ENCODE peak calls at places on chromosome 13, in five cellular contexts. E, I, S, T and P are unnamed samples.

GRCh38 chr13:41694902-41695301 is 237.6 kb downstream of the RGCC start:
- DNase-seq in I (no peak), E (no peak), S (no peak), T (no peak), P (peak; percentile 96)

GRCh38 chr13:44854264-44855060 is 134.8 kb downstream of the NUFIP1 start:
- DNase-seq in S (no peak), T (no peak), I (no peak), E (no peak), P (no peak)

GRCh38 chr13:37065893-37066526 is 6.5 kb upstream of the SUPT20H start:
- DNase-seq in E (peak; percentile 45), I (no peak), S (no peak), T (no peak), P (no peak)

GRCh38 chr13:89490661-89491060 is 1819.5 kb downstream of the SLITRK5 start:
- DNase-seq in E (no peak), S (no peak), T (no peak), I (no peak), P (peak; percentile 48)

GRCh38 chr13:23467048-23467931 is 33.8 kb upstream of the SACS start:
- DNase-seq in I (no peak), T (no peak), E (no peak), S (no peak), P (peak; percentile 9)

GRCh38 chr13:23381877-23382276 is 51.6 kb downstream of the SACS start:
- DNase-seq in I (no peak), T (no peak), E (no peak), S (no peak), P (no peak)

GRCh38 chr13:99125335-99125915 is 75.2 kb upstream of the UBAC2 start:
- DNase-seq in E (no peak), T (no peak), S (no peak), I (no peak), P (no peak)

GRCh38 chr13:34864650-34865049 is 77.4 kb upstream of the NBEA start:
- DNase-seq in S (no peak), E (no peak), T (no peak), I (no peak), P (no peak)

GRCh38 chr13:95298971-95299627 is 2.2 kb downstream of the ABCC4 start:
- DNase-seq in S (no peak), I (no peak), E (no peak), T (no peak), P (peak; percentile 77)

GRCh38 chr13:39493966-39494365 is 109.0 kb downstream of the LHFPL6 start:
- DNase-seq in T (no peak), S (no peak), E (peak; percentile 49), I (no peak), P (no peak)

GRCh38 chr13:49927755-49928154 is 8.4 kb downstream of the SPRYD7 start:
- DNase-seq in T (no peak), I (no peak), E (no peak), S (no peak), P (peak; percentile 6)

GRCh38 chr13:21970918-21971317 is 300.0 kb downstream of the FGF9 start:
- DNase-seq in E (no peak), I (no peak), S (no peak), T (no peak), P (no peak)

GRCh38 chr13:42876270-42876714 is 94.9 kb downstream of the FAM216B start:
- DNase-seq in T (no peak), I (peak; percentile 33), S (no peak), E (peak; percentile 51), P (no peak)

GRCh38 chr13:38957794-38958592 is 32.6 kb downstream of the STOML3 start:
- DNase-seq in I (no peak), E (no peak), T (no peak), S (no peak), P (no peak)

GRCh38 chr13:51562011-51562671 is 22.1 kb upstream of the WDFY2 start:
- DNase-seq in E (no peak), T (no peak), S (no peak), I (no peak), P (no peak)

GRCh38 chr13:80841346-80841882 is 500.5 kb upstream of the SPRY2 start:
- DNase-seq in T (no peak), E (no peak), I (no peak), S (no peak), P (no peak)

GRCh38 chr13:24688901-24689300 is 8.7 kb downstream of the ATP12A start:
- DNase-seq in S (no peak), I (no peak), T (no peak), E (no peak), P (no peak)

GRCh38 chr13:23433171-23434153 is at the start of gene SACS:
- DNase-seq in E (peak; percentile 86), T (no peak), I (peak; percentile 21), S (peak; percentile 84), P (peak; percentile 49)

GRCh38 chr13:100089633-100090032 is 740 bp downstream of the PCCA start:
- DNase-seq in T (no peak), I (no peak), S (no peak), E (no peak), P (peak; percentile 35)

GRCh38 chr13:20053016-20053415 is 94.5 kb downstream of the ZMYM2 start:
- DNase-seq in I (no peak), S (no peak), E (no peak), T (no peak), P (no peak)

GRCh38 chr13:98411617-98412310 is 165.1 kb downstream of the STK24 start:
- DNase-seq in S (no peak), I (no peak), T (peak; percentile 13), E (no peak), P (no peak)

GRCh38 chr13:31322025-31322424 is 122.2 kb downstream of the B3GLCT start:
- DNase-seq in T (peak; percentile 42), E (no peak), I (no peak), S (no peak), P (peak; percentile 11)

GRCh38 chr13:98372886-98373285 is 195.8 kb upstream of the RNF113B start:
- DNase-seq in I (no peak), T (no peak), E (no peak), S (no peak), P (peak; percentile 79)

GRCh38 chr13:22092791-22093545 is 422.1 kb downstream of the FGF9 start:
- DNase-seq in S (no peak), T (peak; percentile 67), I (no peak), E (no peak), P (peak; percentile 39)

GRCh38 chr13:46831588-46832194 is 34.7 kb upstream of the ESD start:
- DNase-seq in T (peak; percentile 65), E (no peak), I (no peak), S (peak; percentile 52), P (peak; percentile 68)

GRCh38 chr13:44373601-44374347 is at the start of gene SERP2:
- DNase-seq in S (peak; percentile 41), E (peak; percentile 90), I (peak; percentile 49), T (no peak), P (no peak)

GRCh38 chr13:32581177-32581786 is 5.0 kb upstream of the PDS5B start:
- DNase-seq in E (no peak), T (no peak), S (no peak), I (no peak), P (peak; percentile 35)

DNA sequence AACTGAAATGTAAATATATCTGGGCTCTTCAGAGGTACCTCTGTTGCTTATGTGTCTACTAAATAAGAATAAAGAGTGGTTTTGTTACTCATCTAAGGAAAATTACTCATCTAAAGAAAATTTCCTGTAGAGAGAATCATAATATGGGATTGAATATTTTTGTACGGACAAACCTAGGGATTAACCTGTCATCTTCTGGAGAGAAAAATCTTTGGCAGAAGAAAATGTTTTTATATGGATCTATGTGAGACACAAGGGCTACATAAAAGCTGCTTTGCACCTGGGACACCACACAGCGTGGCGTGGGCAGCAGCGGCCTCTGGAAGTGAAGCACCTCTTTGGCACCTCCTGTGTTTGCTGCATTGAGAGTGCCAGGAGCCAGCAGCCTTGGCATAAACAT is 242.9 kb upstream of the DACH1 start:
- DNase-seq in S (no peak), E (no peak), I (no peak), T (no peak), P (no peak)
- H2AK5ac ChIP-seq in S (no peak overlapping the region), E (no peak overlapping the region), I (no peak overlapping the region), T (no peak overlapping the region), P (no peak overlapping the region)

DNA sequence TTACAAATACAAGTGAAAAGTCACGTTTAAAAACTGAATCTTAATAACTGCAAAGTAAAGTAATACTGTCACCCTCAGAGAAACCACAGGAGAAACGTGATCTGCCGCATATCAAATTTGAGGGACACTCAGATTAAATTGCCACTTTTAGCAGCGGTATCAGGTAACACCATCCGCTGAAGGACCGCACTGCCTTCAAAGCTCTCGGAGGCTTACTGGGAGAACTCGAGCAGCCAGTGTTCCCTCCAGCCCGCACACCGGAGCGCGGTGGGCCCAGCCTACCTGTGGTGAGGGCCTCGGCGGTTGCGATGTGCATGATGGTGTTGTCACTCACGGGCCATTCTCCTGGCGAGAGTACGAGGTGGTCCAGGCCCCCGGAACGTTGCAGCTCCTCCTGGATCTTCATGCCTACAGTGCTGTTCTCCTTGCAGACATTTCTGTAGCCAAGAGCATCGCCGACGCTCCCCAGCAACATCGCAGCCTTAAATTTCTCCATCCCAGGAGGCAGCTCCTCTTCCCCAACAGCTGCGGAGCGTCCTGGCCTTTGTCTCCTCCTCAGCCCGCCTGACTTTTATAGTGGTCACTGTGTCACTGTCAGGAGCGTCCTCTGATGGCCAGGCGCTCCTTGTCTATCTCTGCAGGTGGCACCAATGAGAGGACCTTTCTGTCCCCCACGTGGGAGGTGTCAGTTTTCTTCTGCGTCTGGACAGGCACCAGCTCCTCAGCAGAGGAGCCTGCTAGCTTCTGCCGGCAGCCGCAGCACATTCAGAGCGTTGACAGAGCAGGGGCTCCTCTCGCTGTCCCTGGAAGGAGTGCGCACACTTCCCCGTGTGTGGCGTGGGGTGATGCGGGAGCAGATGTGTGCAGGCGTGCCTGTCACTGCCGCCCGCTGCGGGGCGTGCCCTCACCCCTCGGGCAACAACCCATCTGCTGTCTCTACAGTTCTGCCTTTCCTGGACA is at the start of gene ADPRHL1:
- DNase-seq in E (no peak), I (no peak), S (peak; percentile 15), T (no peak), P (no peak)
- H2BK12ac ChIP-seq in E (no peak within 1 kb of the TSS), I (no peak within 1 kb of the TSS), S (no peak within 1 kb of the TSS), T (no peak within 1 kb of the TSS), P (no peak within 1 kb of the TSS)

DNA sequence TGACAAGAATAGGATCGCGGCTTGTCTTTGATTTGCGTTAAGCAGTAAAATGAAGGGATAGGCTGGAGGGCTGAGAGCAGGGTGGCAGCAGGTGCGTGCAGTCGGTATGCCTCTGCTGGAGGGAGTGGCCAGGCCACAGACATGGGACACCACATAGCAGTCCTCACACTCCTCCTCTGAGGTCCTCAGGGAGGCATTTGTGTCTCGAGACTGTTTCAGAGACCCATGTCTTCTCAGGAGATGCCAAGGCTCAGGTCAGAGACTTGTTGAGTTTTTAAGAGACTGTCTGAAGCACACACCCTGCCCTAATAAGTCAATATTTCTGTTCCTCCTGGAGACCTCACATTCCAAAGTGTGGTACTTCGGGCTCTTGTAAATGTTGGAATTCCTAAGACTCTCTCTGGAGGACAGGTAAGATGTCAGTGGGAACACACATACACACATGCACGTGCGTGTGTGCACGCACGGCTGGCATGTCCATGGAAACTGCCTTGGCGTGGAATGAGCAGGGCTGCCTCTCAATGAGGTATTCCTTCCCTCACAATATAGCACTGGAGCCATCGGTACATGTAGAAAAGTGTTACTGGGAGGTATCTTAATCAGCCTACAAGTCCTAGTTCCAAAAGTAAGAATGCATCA is 46.4 kb downstream of the COL4A2 start:
- DNase-seq in T (no peak), S (no peak), I (no peak), E (no peak), P (no peak)
- H2AK5ac ChIP-seq in T (no peak overlapping the region), S (no peak overlapping the region), I (no peak overlapping the region), E (no peak overlapping the region), P (peak overlapping the region; percentile 46)

DNA sequence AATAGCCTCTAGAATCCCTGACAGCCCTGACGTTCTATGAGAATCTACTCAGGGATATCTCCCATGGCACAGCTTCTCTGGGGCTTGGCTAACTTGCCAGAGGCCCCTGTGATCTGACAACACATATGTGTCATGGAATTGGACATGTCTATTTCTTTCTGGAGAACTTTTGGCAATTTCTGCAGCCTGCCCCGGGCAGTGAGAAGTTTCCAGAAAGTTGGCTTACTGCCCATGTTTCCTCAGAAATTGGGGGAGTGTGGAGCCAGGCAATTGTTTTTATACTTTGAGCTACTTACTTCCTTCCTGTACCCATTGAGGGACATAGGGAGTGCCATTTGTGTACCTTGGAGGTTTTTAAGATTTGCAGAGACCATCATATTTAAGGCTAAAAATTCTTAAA is 98.9 kb downstream of the FLT1 start:
- DNase-seq in T (no peak), S (no peak), E (no peak), I (no peak), P (no peak)
- H2BK12ac ChIP-seq in T (no peak overlapping the region), S (no peak overlapping the region), E (no peak overlapping the region), I (no peak overlapping the region), P (no peak overlapping the region)